ENCODE peak calls at places on chromosomes 11 and 22, in five cellular contexts. T is substantia nigra; Q is brain microvascular endothelial cell; B is left cardiac atrium; A is effector memory CD4-positive, alpha-beta T cell. O is an unnamed sample.

GRCh38 chr11:85697747-85698146 is 11.8 kb upstream of the CCDC89 start:
- DNase-seq in Q (no peak), B (no peak), A (no peak), T (no peak), O (no peak)

GRCh38 chr11:104531075-104531474 is 367.1 kb upstream of the PDGFD start:
- DNase-seq in Q (no peak), T (no peak), B (no peak), A (peak), O (no peak)

GRCh38 chr22:25748704-25749103 is 6.7 kb downstream of the MYO18B start:
- DNase-seq in Q (no peak), T (no peak), B (no peak), A (no peak), O (no peak)

GRCh38 chr11:10385696-10386095 is 69.4 kb upstream of the AMPD3 start:
- DNase-seq in A (no peak), T (no peak), B (peak), Q (no peak), O (no peak)

GRCh38 chr11:60786811-60787567 is 1.9 kb downstream of the MS4A10 start:
- DNase-seq in T (no peak), B (peak), Q (peak), A (no peak), O (peak)

GRCh38 chr22:23035557-23036277 is 34.6 kb upstream of the GNAZ start:
- DNase-seq in A (no peak), B (no peak), T (no peak), Q (no peak), O (no peak)

GRCh38 chr11:96878299-96879051 is 488.7 kb downstream of the JRKL start:
- DNase-seq in Q (no peak), T (no peak), A (no peak), B (no peak), O (no peak)

GRCh38 chr11:102495161-102496042 is 35.1 kb downstream of the MMP7 start:
- DNase-seq in Q (peak), B (no peak), A (peak), T (peak), O (peak)

GRCh38 chr11:110079726-110080125 is 13.5 kb upstream of the ZC3H12C start:
- DNase-seq in Q (no peak), T (no peak), B (no peak), A (no peak), O (no peak)

GRCh38 chr11:35182317-35182939 is 43.5 kb downstream of the CD44 start:
- DNase-seq in B (no peak), T (no peak), A (no peak), Q (no peak), O (no peak)

O was measured in smooth muscle cell of the brain vasculature.